ENCODE peak calls at places on chromosomes 6 and 20, in five cellular contexts. P, C, L, R and N are unnamed samples.

GRCh38 chr6:74213995-74214394 is 518.0 kb downstream of the CD109 start:
- DNase-seq in L (no peak), C (no peak), R (no peak), P (no peak), N (no peak)

GRCh38 chr20:49751397-49751735 is 37.7 kb upstream of the B4GALT5 start:
- DNase-seq in P (no peak), C (no peak), R (no peak), L (no peak), N (no peak)

GRCh38 chr6:97644353-97644752 is 361.3 kb upstream of the MMS22L start:
- DNase-seq in P (no peak), L (no peak), C (no peak), R (no peak), N (no peak)

GRCh38 chr6:33247977-33248642 is 23.6 kb downstream of the VPS52 start:
- DNase-seq in P (peak), C (peak), L (peak), R (peak), N (peak)

GRCh38 chr6:39231844-39232243 is 2.6 kb upstream of the KCNK5 start:
- DNase-seq in L (no peak), R (no peak), C (no peak), P (no peak), N (no peak)

GRCh38 chr6:97304701-97305100 is 21.7 kb upstream of the MMS22L start:
- DNase-seq in R (peak), C (no peak), P (no peak), L (no peak), N (no peak)

GRCh38 chr20:45449528-45449927 is 20.0 kb upstream of the WFDC2 start:
- DNase-seq in R (no peak), L (no peak), P (no peak), C (no peak), N (no peak)

GRCh38 chr6:108169801-108170606 is 4.2 kb downstream of the NR2E1 start:
- DNase-seq in C (peak), R (no peak), L (no peak), P (no peak), N (no peak)

GRCh38 chr6:128036808-128037570 is 136.1 kb upstream of the THEMIS start:
- DNase-seq in C (no peak), R (no peak), L (no peak), P (no peak), N (no peak)

GRCh38 chr20:22460231-22460630 is 124.1 kb downstream of the FOXA2 start:
- DNase-seq in L (no peak), P (no peak), R (no peak), C (no peak), N (no peak)

GRCh38 chr6:166463363-166464067 is 80.8 kb upstream of the MPC1 start:
- DNase-seq in C (no peak), P (peak), L (no peak), R (no peak), N (no peak)

GRCh38 chr20:49573900-49574416 is 6.0 kb upstream of the PTGIS start:
- DNase-seq in C (no peak), L (no peak), P (peak), R (no peak), N (no peak)

GRCh38 chr6:150456466-150456865 is 87.7 kb downstream of the IYD start:
- DNase-seq in L (no peak), P (no peak), C (no peak), R (no peak), N (no peak)

GRCh38 chr6:165581678-165582077 is 81.4 kb downstream of the PDE10A start:
- DNase-seq in P (no peak), L (no peak), R (no peak), C (no peak), N (no peak)

GRCh38 chr20:47272893-47273590 is 83.5 kb downstream of the ZMYND8 start:
- DNase-seq in L (peak), P (peak), R (peak), C (no peak), N (peak)

GRCh38 chr20:42340358-42340757 is 722.2 kb upstream of the CHD6 start:
- DNase-seq in C (no peak), L (no peak), P (no peak), R (no peak), N (no peak)

GRCh38 chr6:137820425-137820824 is 46.6 kb upstream of the TNFAIP3 start:
- DNase-seq in R (no peak), P (no peak), C (no peak), L (no peak), N (no peak)

GRCh38 chr20:32842688-32843524 is 15.8 kb upstream of the EFCAB8 start:
- DNase-seq in L (no peak), R (no peak), P (no peak), C (no peak), N (no peak)